ENCODE peak calls at places on chromosomes 11 and 22, in six cellular contexts. N is neuronal stem cell, S is hepatocyte, I is A549, P is MM.1S, T is IMR-90. X is an unnamed sample. For H3K4me1, the result is how much of the 10 kb centered on the place peaks cover.

GRCh38 chr11:122165972-122166371 is 50.0 kb upstream of the BLID start:
- DNase-seq in S (no peak), I (no peak), N (no peak), P (peak), T (no peak), X (no peak)

GRCh38 chr22:19524170-19525115 is at the start of gene CLDN5:
- DNase-seq in P (no peak), N (peak), T (no peak), S (no peak), I (no peak), X (no peak)

GRCh38 chr11:127074151-127074761 is 73.7 kb upstream of the KIRREL3 start:
- DNase-seq in T (peak), P (peak), I (peak), S (peak), N (peak), X (peak)

GRCh38 chr22:40247976-40248375 is 70.3 kb downstream of the TNRC6B start:
- DNase-seq in P (no peak), T (no peak), S (no peak), I (no peak), N (no peak), X (no peak)

GRCh38 chr11:102323542-102324261 is 6.4 kb downstream of the BIRC3 start:
- DNase-seq in P (no peak), S (no peak), T (peak), N (no peak), I (no peak), X (no peak)

GRCh38 chr22:27647540-27647939 is 154.0 kb downstream of the MN1 start:
- DNase-seq in T (no peak), N (no peak), S (peak), I (no peak), P (no peak), X (no peak)

GRCh38 chr11:27423125-27423524 is 49.5 kb downstream of the LGR4 start:
- DNase-seq in P (no peak), I (no peak), S (peak), T (peak), N (no peak), X (no peak)

GRCh38 chr11:61128947-61129346 is 26.7 kb downstream of the CD5 start:
- DNase-seq in I (no peak), N (no peak), S (no peak), P (no peak), T (no peak), X (no peak)

GRCh38 chr11:46247090-46247489 is 30.4 kb upstream of the CREB3L1 start:
- DNase-seq in S (no peak), I (no peak), T (no peak), N (no peak), P (no peak), X (no peak)

GRCh38 chr11:20876738-20877137 is 207.4 kb downstream of the NELL1 start:
- DNase-seq in P (no peak), T (no peak), I (no peak), N (no peak), S (no peak), X (no peak)

GRCh38 chr11:90774727-90775572 is 552.1 kb upstream of the CHORDC1 start:
- DNase-seq in N (no peak), T (no peak), I (no peak), P (no peak), S (no peak), X (no peak)

GRCh38 chr11:96272542-96273306 is 70.3 kb downstream of the MAML2 start:
- DNase-seq in P (no peak), I (no peak), N (no peak), T (peak), S (peak), X (no peak)

GRCh38 chr22:44941176-44941575 is 68.6 kb downstream of the PHF21B start:
- DNase-seq in N (no peak), T (no peak), P (no peak), S (no peak), I (no peak), X (no peak)

GRCh38 chr22:24995649-24996180 is 43.2 kb downstream of the KIAA1671 start:
- DNase-seq in T (no peak), I (no peak), N (no peak), P (no peak), S (no peak), X (no peak)

GRCh38 chr22:24189249-24190158 is 8.2 kb downstream of the SUSD2 start:
- DNase-seq in I (peak), T (peak), N (peak), S (peak), P (peak), X (peak)

GRCh38 chr22:24247564-24248344 is 2.9 kb upstream of the GGT5 start:
- DNase-seq in P (peak), S (peak), N (peak), I (peak), T (peak), X (peak)

GRCh38 chr11:78801161-78801884 is 226.7 kb upstream of the NARS2 start:
- DNase-seq in N (no peak), I (no peak), T (peak), P (no peak), S (peak), X (no peak)

GRCh38 chr22:37070744-37071143 is 19.2 kb downstream of the KCTD17 start:
- DNase-seq in S (no peak), T (no peak), N (no peak), I (no peak), P (no peak), X (no peak)

GRCh38 chr11:73274722-73275380 is 2.7 kb downstream of the P2RY6 start:
- DNase-seq in P (no peak), T (no peak), I (no peak), S (no peak), N (no peak), X (no peak)

GRCh38 chr22:17009640-17010291 is 1.7 kb upstream of the GAB4 start:
- DNase-seq in I (no peak), T (no peak), P (no peak), N (no peak), S (no peak), X (peak)

GRCh38 chr22:44669725-44670027 is 32.3 kb upstream of the PRR5 start:
- DNase-seq in S (no peak), I (peak), N (no peak), P (no peak), T (peak), X (no peak)

GRCh38 chr22:19607198-19608113 is 83.2 kb upstream of the CLDN5 start:
- DNase-seq in I (no peak), T (peak), N (no peak), S (peak), P (peak), X (peak)

GRCh38 chr11:1921576-1922141 is 2.2 kb downstream of the TNNT3 start:
- DNase-seq in S (no peak), T (no peak), N (no peak), P (no peak), I (no peak), X (no peak)

GRCh38 chr11:35285471-35285870 is 133.9 kb downstream of the SLC1A2 start:
- DNase-seq in S (no peak), P (no peak), N (no peak), I (no peak), T (no peak), X (no peak)

GRCh38 chr11:74366576-74366975 is 31.7 kb downstream of the PGM2L1 start:
- DNase-seq in S (no peak), N (peak), P (no peak), I (no peak), T (peak), X (no peak)

GRCh38 chr22:37628830-37629229 is 10.6 kb upstream of the SH3BP1 start:
- DNase-seq in I (no peak), T (no peak), P (no peak), S (no peak), N (no peak), X (no peak)

GRCh38 chr22:47122441-47123000 is 360.1 kb downstream of the TBC1D22A start:
- DNase-seq in N (no peak), S (no peak), T (no peak), I (no peak), P (no peak), X (no peak)

GRCh38 chr22:28822930-28823481 is 22.6 kb upstream of the XBP1 start:
- DNase-seq in I (no peak), S (peak), N (peak), P (peak), T (no peak), X (peak)

GRCh38 chr11:114348200-114349191 is 51.8 kb downstream of the C11orf71 start:
- DNase-seq in T (peak), S (peak), N (peak), I (no peak), P (peak), X (peak)

GRCh38 chr11:105899776-105900175 is 122.3 kb downstream of the MSANTD4 start:
- DNase-seq in S (no peak), T (no peak), I (no peak), N (no peak), P (no peak), X (no peak)

GRCh38 chr11:46381836-46382643 is 571 bp downstream of the MDK start:
- DNase-seq in N (no peak), S (no peak), I (no peak), T (no peak), P (no peak), X (no peak)

GRCh38 chr22:44738347-44738715 is 14.0 kb upstream of the ARHGAP8 start:
- DNase-seq in N (no peak), T (peak), I (no peak), P (no peak), S (peak), X (no peak)

GRCh38 chr11:47257518-47258316 is at the start of gene NR1H3:
- DNase-seq in N (peak), S (peak), P (no peak), I (peak), T (peak), X (peak)

GRCh38 chr11:72758304-72758689 is 6.1 kb upstream of the ARAP1 start:
- DNase-seq in P (no peak), I (no peak), N (no peak), T (peak), S (no peak), X (no peak)

GRCh38 chr11:123536690-123537437 is 106.8 kb downstream of the GRAMD1B start:
- DNase-seq in T (no peak), I (no peak), S (no peak), P (no peak), N (no peak), X (no peak)

GRCh38 chr22:38240734-38241252 is 32.0 kb downstream of the TMEM184B start:
- DNase-seq in T (peak), N (peak), I (peak), P (no peak), S (peak), X (no peak)

DNA sequence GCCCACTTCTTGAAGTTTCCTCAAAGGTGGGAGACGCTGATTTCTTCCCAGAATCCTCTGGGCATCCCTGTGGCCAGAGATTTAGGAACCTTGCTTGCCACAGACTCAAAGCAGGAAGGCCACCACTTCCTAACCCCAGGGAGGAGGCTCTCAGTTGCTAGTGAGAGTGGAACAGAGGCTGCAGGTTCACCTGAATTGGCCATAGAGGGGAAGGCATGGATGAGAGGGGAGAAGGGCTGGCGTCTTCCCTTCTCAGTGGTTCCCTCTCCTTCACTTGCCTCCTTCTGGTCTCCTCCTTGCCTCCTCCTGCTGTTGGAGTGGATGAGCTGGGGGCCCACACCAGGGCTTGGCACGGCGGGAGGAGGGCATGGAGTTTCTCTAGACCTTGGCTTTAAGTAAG is 185.7 kb downstream of the ADAMTS15 start:
- DNase-seq in P (no peak), S (no peak), N (no peak), I (no peak), T (no peak), X (no peak)
- H3K4me1 ChIP-seq in P (under half), S (under half), N (under half), I (half or more), T (under half), X (under half)

GRCh38 chr11:111932605-111932938 is 4.6 kb upstream of the DIXDC1 start:
- DNase-seq in N (no peak), S (no peak), P (no peak), I (no peak), T (peak), X (no peak)
- H3K4me2 ChIP-seq in N (no peak), S (no peak), P (no peak), I (no peak), T (no peak), X (no peak)

GRCh38 chr11:128471138-128471661 is 116.2 kb downstream of the ETS1 start:
- DNase-seq in S (no peak), T (no peak), I (no peak), N (no peak), P (peak), X (peak)

GRCh38 chr11:128467610-128468041 is 119.7 kb downstream of the ETS1 start:
- DNase-seq in N (no peak), T (peak), I (peak), S (peak), P (no peak), X (no peak)

GRCh38 chr11:128470081-128470480 is 117.3 kb downstream of the ETS1 start:
- DNase-seq in P (peak), N (no peak), T (no peak), I (no peak), S (no peak), X (peak)

GRCh38 chr11:128468106-128468505 is 119.3 kb downstream of the ETS1 start:
- DNase-seq in P (peak), S (no peak), N (no peak), I (no peak), T (no peak), X (no peak)

DNA sequence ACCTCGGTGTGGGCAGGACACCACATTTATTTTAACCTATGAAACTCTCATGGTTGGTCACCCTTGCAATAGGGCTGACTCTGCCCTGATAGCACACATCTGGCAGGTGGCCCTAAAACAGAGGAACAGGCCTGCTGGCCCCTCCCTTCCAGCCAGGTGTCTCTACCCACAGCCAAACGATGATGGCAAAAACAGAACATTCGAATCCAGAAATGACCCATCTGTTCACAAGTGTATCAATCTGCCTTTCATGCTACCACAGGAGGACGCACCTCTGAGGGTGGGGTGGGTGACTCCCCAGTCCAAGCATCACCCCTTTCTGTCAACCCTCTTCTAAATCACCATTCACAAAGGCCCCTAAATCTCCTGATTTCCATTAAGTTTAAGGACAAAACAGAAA is 118.1 kb downstream of the ETS1 start:
- DNase-seq in T (no peak), N (no peak), I (no peak), S (no peak), P (peak), X (peak)
- H3K4me1 ChIP-seq in T (under half), N (under half), I (under half), S (under half), P (half or more), X (half or more)

DNA sequence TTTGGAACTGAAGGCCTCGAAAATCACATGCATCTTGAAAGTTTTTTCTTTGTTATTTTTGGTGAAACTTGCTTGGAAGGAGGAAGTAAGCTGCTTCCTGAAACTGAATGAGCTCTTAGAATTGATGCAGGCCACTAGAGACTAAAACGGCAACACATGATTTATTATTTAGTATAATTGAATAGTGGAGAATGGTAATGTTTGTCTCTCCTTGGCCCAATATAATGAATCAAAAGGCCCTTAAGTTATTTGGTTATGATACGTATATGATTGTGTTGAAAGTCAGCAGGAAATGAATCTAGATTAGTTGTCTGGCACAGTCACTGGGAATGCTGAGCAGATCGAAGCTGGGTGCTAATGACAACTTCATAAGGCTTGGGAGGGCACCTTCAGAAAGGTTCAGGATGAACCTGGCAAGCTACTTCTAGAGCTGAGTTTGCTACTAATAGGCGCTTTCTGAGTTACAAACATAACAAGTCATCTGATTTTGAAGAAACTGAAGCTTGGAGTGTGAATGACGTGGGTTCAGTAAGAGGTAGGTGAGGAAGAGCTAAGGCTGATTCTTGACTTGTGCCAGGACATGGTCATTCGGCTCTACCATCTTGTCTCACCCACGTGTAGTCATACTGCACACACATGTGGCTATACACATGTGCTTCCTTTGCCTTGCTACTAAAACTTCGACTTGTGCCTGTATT is 56.2 kb downstream of the SWAP70 start:
- DNase-seq in I (no peak), T (no peak), P (no peak), N (no peak), S (no peak), X (peak)
- H3K4me2 ChIP-seq in I (no peak), T (no peak), P (peak), N (no peak), S (no peak), X (peak)

DNA sequence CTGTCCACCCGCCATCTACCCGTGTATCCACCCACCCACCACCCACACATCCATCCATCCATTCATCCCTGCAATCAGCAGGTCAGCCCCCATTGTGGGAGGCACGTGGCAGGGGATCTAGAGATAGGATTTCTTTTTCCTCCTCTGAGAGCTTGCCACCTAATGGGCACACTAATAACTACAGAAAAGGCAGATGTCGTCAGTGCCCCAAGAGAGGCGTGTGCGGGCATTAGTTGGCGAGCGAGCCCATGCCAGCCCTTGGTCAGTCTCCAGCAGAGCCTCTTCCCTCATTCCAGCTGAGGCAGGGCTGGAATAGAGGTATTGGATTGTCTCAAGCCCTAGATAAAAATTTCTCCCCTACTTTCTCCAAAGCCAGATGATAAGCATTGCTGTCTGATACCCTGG is 9.7 kb downstream of the USP2 start:
- DNase-seq in I (no peak), P (no peak), N (no peak), S (peak), T (no peak), X (peak)
- H3K4me1 ChIP-seq in I (under half), P (under half), N (under half), S (half or more), T (under half), X (half or more)

GRCh38 chr11:70326843-70327242 is 56.4 kb downstream of the PPFIA1 start:
- DNase-seq in P (no peak), T (no peak), N (no peak), S (no peak), I (no peak), X (no peak)
- H3K4me2 ChIP-seq in P (no peak), T (no peak), N (no peak), S (peak), I (no peak), X (no peak)

DNA sequence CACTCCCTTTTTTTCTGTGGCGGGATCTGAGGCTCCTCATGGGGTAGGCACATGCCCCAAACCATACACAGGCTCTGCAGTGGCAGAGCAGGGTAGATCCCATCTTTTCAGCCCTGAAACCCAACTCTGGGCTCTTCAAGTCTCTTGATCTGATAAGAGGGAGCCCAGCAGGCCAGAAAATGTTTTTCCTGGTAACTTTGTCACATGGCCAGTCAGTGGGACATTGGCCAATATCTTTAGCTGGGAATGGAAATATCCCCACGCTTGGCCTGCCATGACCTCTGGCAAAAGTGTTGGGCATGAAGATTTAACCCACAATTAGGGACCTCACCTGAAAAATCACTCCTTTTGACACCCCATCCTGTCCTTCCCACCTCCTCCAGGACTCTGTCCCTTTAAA is 8.1 kb downstream of the INPP5J start:
- DNase-seq in I (no peak), T (no peak), P (no peak), N (no peak), S (no peak), X (no peak)
- H3K4me1 ChIP-seq in I (under half), T (under half), P (under half), N (under half), S (under half), X (under half)

GRCh38 chr11:103488021-103488420 is 378.8 kb downstream of the DYNC2H1 start:
- DNase-seq in T (no peak), S (no peak), I (no peak), N (no peak), P (peak), X (no peak)
- H3K4me2 ChIP-seq in T (no peak), S (no peak), I (no peak), N (no peak), P (no peak), X (no peak)